ENCODE peak calls at places on chromosomes 6 and 20, in eight cellular contexts. E is HAP-1, H is neuronal stem cell, K is brain microvascular endothelial cell, I is heart left ventricle, D is colonic mucosa, P is spleen, R is BE2C. Q is an unnamed sample.

GRCh38 chr6:83215131-83216047 is 22.2 kb downstream of the RWDD2A start:
- DNase-seq in E (peak; percentile 77), H (peak; percentile 48), K (peak; percentile 84), I (peak; percentile 33), D (peak; percentile 61), P (no peak), R (peak; percentile 87), Q (peak; percentile 38)

GRCh38 chr6:134990262-134990661 is 40.4 kb upstream of the ALDH8A1 start:
- DNase-seq in E (no peak), H (no peak), K (no peak), I (no peak), D (no peak), P (no peak), R (no peak), Q (no peak)

GRCh38 chr6:111810321-111811235 is 62.7 kb downstream of the FYN start:
- DNase-seq in E (no peak), H (no peak), K (no peak), I (no peak), D (no peak), P (no peak), R (no peak), Q (no peak)

GRCh38 chr20:36861875-36862801 is 13.8 kb upstream of the TLDC2 start:
- DNase-seq in E (peak; percentile 84), H (no peak), K (peak; percentile 70), I (peak; percentile 90), D (peak; percentile 82), P (peak; percentile 76), R (peak; percentile 88), Q (peak; percentile 98)

GRCh38 chr20:59025511-59025910 is 6.3 kb downstream of the TUBB1 start:
- DNase-seq in E (no peak), H (no peak), K (no peak), I (no peak), D (no peak), P (no peak), R (no peak), Q (no peak)

GRCh38 chr6:133814797-133815196 is 74.1 kb upstream of the TCF21 start:
- DNase-seq in E (no peak), H (no peak), K (peak; percentile 61), I (no peak), D (no peak), P (no peak), R (no peak), Q (peak; percentile 70)

GRCh38 chr6:131116755-131117360 is 18.4 kb upstream of the AKAP7 start:
- DNase-seq in E (peak; percentile 19), H (no peak), K (peak; percentile 42), I (no peak), D (peak; percentile 34), P (no peak), R (no peak), Q (no peak)

GRCh38 chr20:25067102-25067987 is 9.4 kb upstream of the ACSS1 start:
- DNase-seq in E (no peak), H (no peak), K (no peak), I (no peak), D (no peak), P (peak; percentile 23), R (no peak), Q (no peak)

GRCh38 chr6:141443032-141443431 is 689.7 kb upstream of the GJE1 start:
- DNase-seq in E (no peak), H (no peak), K (no peak), I (no peak), D (no peak), P (no peak), R (no peak), Q (no peak)

GRCh38 chr6:126720326-126720725 is 380.4 kb downstream of the CENPW start:
- DNase-seq in E (no peak), H (no peak), K (no peak), I (no peak), D (no peak), P (no peak), R (no peak), Q (no peak)

GRCh38 chr6:43968110-43968965 is 158.9 kb downstream of the MRPL14 start:
- DNase-seq in E (no peak), H (peak; percentile 36), K (no peak), I (no peak), D (no peak), P (no peak), R (peak; percentile 61), Q (no peak)

DNA sequence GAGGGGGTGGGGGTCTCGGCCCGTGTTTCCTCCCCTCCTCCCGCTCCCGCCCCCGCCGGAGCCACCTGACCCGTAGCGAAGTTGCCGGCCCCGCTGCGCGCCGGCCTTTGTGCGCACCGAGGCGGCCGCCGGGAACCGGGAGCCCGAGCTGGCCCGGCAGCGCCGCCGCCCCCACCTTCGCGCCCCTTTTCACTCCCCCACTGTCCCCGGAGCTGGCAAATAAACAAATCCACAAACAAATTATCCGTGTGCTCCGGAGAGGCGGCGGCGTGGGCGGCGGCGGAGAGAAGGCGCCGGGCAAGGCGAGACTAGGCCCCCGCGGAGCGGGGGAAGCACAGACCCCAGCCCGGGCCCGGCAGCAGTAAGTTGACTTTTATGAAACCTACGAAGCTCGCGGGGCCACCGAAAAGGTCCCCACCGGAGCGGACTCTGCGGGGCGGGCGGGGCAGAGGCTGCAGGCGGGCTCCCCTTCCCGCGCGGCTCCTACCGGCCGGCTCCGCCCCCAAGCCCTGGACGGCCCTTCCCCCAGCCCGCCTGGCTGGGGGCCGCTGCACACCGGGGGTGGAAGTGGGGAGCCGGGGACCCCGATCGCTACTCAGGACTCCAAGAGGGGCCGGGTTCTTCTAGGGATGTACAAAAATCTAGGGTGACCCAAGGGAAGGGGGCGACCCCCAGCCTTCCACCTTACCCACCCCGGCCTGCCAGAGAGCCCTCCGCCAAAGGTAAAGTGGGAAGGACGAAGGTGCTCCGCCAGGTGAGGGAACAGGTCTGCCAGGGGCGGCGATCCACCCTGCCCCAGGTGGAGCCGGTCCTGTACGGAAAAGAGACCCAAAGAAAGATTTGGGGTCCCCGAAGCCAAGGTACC is 40.7 kb downstream of the YTHDF1 start:
- DNase-seq in E (no peak), H (no peak), K (no peak), I (no peak), D (no peak), P (no peak), R (no peak), Q (no peak)
- H3K4me3 ChIP-seq in E (no peak overlapping the region), H (peak overlapping the region; percentile 79), K (no peak overlapping the region), I (no peak overlapping the region), D (no peak overlapping the region), P (peak overlapping the region; percentile 36), R (no peak overlapping the region), Q (no peak overlapping the region)

GRCh38 chr6:40897390-40898003 is 141.5 kb downstream of the UNC5CL start:
- DNase-seq in E (no peak), H (no peak), K (no peak), I (no peak), D (no peak), P (no peak), R (no peak), Q (no peak)

GRCh38 chr6:40900791-40901190 is 138.2 kb downstream of the UNC5CL start:
- DNase-seq in E (no peak), H (no peak), K (no peak), I (no peak), D (no peak), P (no peak), R (no peak), Q (no peak)

GRCh38 chr6:40896696-40897095 is 142.3 kb downstream of the UNC5CL start:
- DNase-seq in E (no peak), H (no peak), K (no peak), I (no peak), D (no peak), P (no peak), R (no peak), Q (no peak)

GRCh38 chr6:40899684-40900155 is 139.3 kb downstream of the UNC5CL start:
- DNase-seq in E (no peak), H (no peak), K (no peak), I (no peak), D (peak; percentile 19), P (no peak), R (no peak), Q (no peak)

GRCh38 chr6:40898073-40898472 is 140.9 kb downstream of the UNC5CL start:
- DNase-seq in E (no peak), H (no peak), K (no peak), I (no peak), D (no peak), P (no peak), R (no peak), Q (no peak)
- H3K27me3 ChIP-seq in E (no peaks in the 10 kb centered on the region), H (no peaks in the 10 kb centered on the region), K (no peaks in the 10 kb centered on the region), I (no peaks in the 10 kb centered on the region), D (no peaks in the 10 kb centered on the region), P (no peaks in the 10 kb centered on the region), R (no peaks in the 10 kb centered on the region), Q (no peaks in the 10 kb centered on the region)

GRCh38 chr20:34370062-34370461 is 7.0 kb downstream of the ITCH start:
- DNase-seq in E (no peak), H (no peak), K (no peak), I (no peak), D (no peak), P (no peak), R (no peak), Q (no peak)

GRCh38 chr20:34377072-34377847 is 14.2 kb downstream of the ITCH start:
- DNase-seq in E (no peak), H (no peak), K (no peak), I (no peak), D (no peak), P (no peak), R (no peak), Q (no peak)

GRCh38 chr20:34374209-34374749 is 11.2 kb downstream of the ITCH start:
- DNase-seq in E (no peak), H (no peak), K (no peak), I (no peak), D (no peak), P (no peak), R (no peak), Q (no peak)

DNA sequence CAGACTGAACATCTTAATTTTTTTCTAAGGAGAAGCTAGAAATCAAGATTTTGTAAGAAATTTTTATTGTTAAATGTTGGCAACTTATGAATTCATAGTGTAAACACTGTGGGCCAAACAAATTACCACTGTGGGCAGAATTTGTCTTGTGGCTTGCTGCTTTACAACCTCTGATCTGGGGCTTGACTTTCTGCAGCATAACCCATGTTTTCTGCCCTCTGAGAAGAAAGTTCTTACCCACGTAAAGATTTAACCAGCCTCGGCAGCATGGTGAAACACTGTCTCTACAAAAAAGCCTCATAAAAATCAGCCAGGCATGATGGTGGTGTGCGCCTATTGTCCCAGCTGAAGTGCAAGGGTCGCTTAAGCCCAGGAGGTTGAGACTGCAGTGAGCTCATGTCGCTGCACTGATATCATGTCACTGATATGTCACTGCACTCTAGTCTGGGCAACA is 12.9 kb downstream of the ITCH start:
- DNase-seq in E (peak; percentile 56), H (no peak), K (no peak), I (no peak), D (no peak), P (no peak), R (peak; percentile 37), Q (no peak)
- H3K36me3 ChIP-seq in E (peaks cover 24% of the 10 kb centered on the region), H (peaks cover 4% of the 10 kb centered on the region), K (peaks cover 40% of the 10 kb centered on the region), I (peaks cover 64% of the 10 kb centered on the region), D (no peaks in the 10 kb centered on the region), P (peaks cover 9% of the 10 kb centered on the region), R (peaks cover 38% of the 10 kb centered on the region), Q (peaks cover 47% of the 10 kb centered on the region)

GRCh38 chr6:1396952-1397868 is 7.8 kb downstream of the FOXF2 start:
- DNase-seq in E (peak; percentile 85), H (peak; percentile 72), K (peak; percentile 69), I (peak; percentile 72), D (peak; percentile 67), P (peak; percentile 89), R (peak; percentile 72), Q (peak; percentile 64)
- H3K4me3 ChIP-seq in E (no peak overlapping the region), H (no peak overlapping the region), K (no peak overlapping the region), I (no peak overlapping the region), D (no peak overlapping the region), P (no peak overlapping the region), R (no peak overlapping the region), Q (no peak overlapping the region)